ENCODE peak calls at places on chromosomes 13 and 19, in five cellular contexts. P, J, F, E and I are unnamed samples.

GRCh38 chr19:19285723-19286122 is 12.6 kb upstream of the TM6SF2 start:
- DNase-seq in F (no peak), P (no peak), J (no peak), E (peak), I (no peak)

GRCh38 chr13:29749401-29750177 is 100.8 kb downstream of the UBL3 start:
- DNase-seq in P (no peak), J (no peak), F (no peak), E (no peak), I (no peak)

GRCh38 chr19:35039881-35040456 is 1.6 kb upstream of the HPN start:
- DNase-seq in J (no peak), E (no peak), F (no peak), P (no peak), I (peak)

GRCh38 chr13:27001705-27002104 is 169.9 kb downstream of the USP12 start:
- DNase-seq in F (no peak), P (no peak), J (no peak), E (no peak), I (no peak)

GRCh38 chr19:34667349-34668076 is 9.4 kb downstream of the SCGB2B2 start:
- DNase-seq in P (no peak), F (no peak), J (no peak), E (no peak), I (peak)

GRCh38 chr19:3073931-3074595 is 11.8 kb upstream of the TLE5 start:
- DNase-seq in P (no peak), E (no peak), F (no peak), J (no peak), I (no peak)

GRCh38 chr13:79637086-79637763 is 156.3 kb downstream of the NDFIP2 start:
- DNase-seq in P (no peak), E (no peak), J (no peak), F (no peak), I (no peak)

GRCh38 chr19:35351441-35352176 is 3.9 kb downstream of the FFAR1 start:
- DNase-seq in F (no peak), J (no peak), P (no peak), E (no peak), I (peak)

GRCh38 chr13:27177852-27178251 is 6.2 kb upstream of the USP12 start:
- DNase-seq in E (no peak), J (no peak), P (no peak), F (no peak), I (no peak)

GRCh38 chr13:103730407-103730806 is 664.2 kb upstream of the SLC10A2 start:
- DNase-seq in F (no peak), J (no peak), E (no peak), P (no peak), I (peak)

GRCh38 chr13:44732503-44733098 is 156.5 kb upstream of the TSC22D1 start:
- DNase-seq in F (no peak), P (no peak), E (peak), J (no peak), I (no peak)

GRCh38 chr13:32857689-32858088 is 158.5 kb upstream of the KL start:
- DNase-seq in F (no peak), E (no peak), P (no peak), J (no peak), I (no peak)

GRCh38 chr13:87855553-87855952 is 184.4 kb downstream of the SLITRK5 start:
- DNase-seq in J (no peak), E (no peak), F (no peak), P (no peak), I (no peak)

GRCh38 chr13:78426183-78426582 is 177.2 kb downstream of the POU4F1 start:
- DNase-seq in E (no peak), F (no peak), J (no peak), P (no peak), I (no peak)

GRCh38 chr19:23294141-23294540 is 43.9 kb upstream of the ZNF724 start:
- DNase-seq in E (no peak), P (no peak), F (no peak), J (no peak), I (no peak)

GRCh38 chr13:32713397-32713796 is 127.1 kb downstream of the PDS5B start:
- DNase-seq in J (no peak), P (no peak), F (no peak), E (no peak), I (no peak)

GRCh38 chr19:45468803-45469131 is 971 bp downstream of the FOSB start:
- DNase-seq in E (no peak), J (no peak), F (no peak), P (no peak), I (peak)

GRCh38 chr13:112839347-112840105 is 129.5 kb upstream of the MCF2L start:
- DNase-seq in F (no peak), J (peak), E (no peak), P (no peak), I (no peak)

GRCh38 chr13:25468330-25469178 is 96.8 kb downstream of the ATP8A2 start:
- DNase-seq in F (peak), P (no peak), J (no peak), E (peak), I (peak)

GRCh38 chr13:45082964-45083363 is 37.3 kb upstream of the GTF2F2 start:
- DNase-seq in J (peak), E (no peak), P (no peak), F (no peak), I (no peak)

GRCh38 chr13:44561352-44561751 is 14.8 kb downstream of the TSC22D1 start:
- DNase-seq in E (peak), J (no peak), P (no peak), F (no peak), I (no peak)

GRCh38 chr13:110232756-110233155 is 74.2 kb downstream of the COL4A1 start:
- DNase-seq in J (no peak), P (no peak), F (no peak), E (no peak), I (no peak)
- H3K4me3 ChIP-seq in J (no peak), P (no peak), F (no peak), E (no peak), I (no peak)

GRCh38 chr13:100646871-100647270 is 27.7 kb downstream of the TMTC4 start:
- DNase-seq in E (no peak), J (no peak), F (no peak), P (no peak), I (no peak)

GRCh38 chr13:100648354-100648753 is 26.2 kb downstream of the TMTC4 start:
- DNase-seq in J (no peak), P (no peak), F (no peak), E (no peak), I (no peak)

GRCh38 chr13:100645382-100645781 is 29.2 kb downstream of the TMTC4 start:
- DNase-seq in E (no peak), J (no peak), P (no peak), F (no peak), I (no peak)

GRCh38 chr13:100646030-100646673 is 28.4 kb downstream of the TMTC4 start:
- DNase-seq in J (no peak), P (no peak), E (peak), F (no peak), I (no peak)

GRCh38 chr13:100644328-100644727 is 30.3 kb downstream of the TMTC4 start:
- DNase-seq in F (no peak), E (no peak), J (no peak), P (no peak), I (no peak)
- H3K4me3 ChIP-seq in F (no peak), E (no peak), J (no peak), P (no peak), I (no peak)

GRCh38 chr13:108326318-108326717 is 56.8 kb downstream of the TNFSF13B start:
- DNase-seq in J (no peak), F (no peak), E (peak), P (no peak), I (no peak)

GRCh38 chr13:108325863-108326262 is 56.3 kb downstream of the TNFSF13B start:
- DNase-seq in E (no peak), J (no peak), F (no peak), P (no peak), I (no peak)

DNA sequence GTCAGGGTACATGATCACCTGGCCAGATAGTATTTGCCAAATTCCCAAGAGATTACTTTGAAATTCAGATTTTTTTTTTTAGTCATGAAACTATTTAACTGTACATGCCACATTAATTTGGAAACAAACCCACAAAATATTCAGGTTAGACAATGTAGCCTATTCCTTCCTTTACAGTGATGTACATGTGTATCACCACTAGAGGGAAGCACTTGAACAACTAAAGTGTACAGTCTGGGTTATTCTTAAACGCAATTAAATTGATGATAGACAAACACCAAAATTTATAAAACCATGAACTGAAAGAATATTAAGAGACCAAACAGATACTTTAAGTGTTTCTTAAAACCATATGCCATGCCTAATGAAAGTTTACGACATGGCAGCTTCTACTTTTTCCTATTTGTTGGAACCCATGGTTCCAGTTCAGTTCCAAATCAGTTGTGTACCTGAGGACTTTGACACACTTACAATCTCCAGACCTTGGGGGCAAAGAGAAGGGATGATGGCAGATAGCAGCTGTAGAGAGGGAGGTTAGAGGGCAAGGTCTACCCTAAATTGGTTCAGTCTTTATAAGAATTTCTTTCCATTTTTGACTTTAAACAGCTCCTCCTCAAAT is 52.8 kb downstream of the TNFSF13B start:
- DNase-seq in P (peak), J (no peak), E (peak), F (peak), I (no peak)
- H3K4me3 ChIP-seq in P (no peak), J (no peak), E (no peak), F (no peak), I (no peak)

GRCh38 chr13:99990045-99990977 is 8.7 kb downstream of the ZIC2 start:
- DNase-seq in P (no peak), F (peak), E (no peak), J (no peak), I (no peak)
- H3K4me3 ChIP-seq in P (no peak), F (peak), E (no peak), J (no peak), I (no peak)

GRCh38 chr19:29879655-29879974 is 62.4 kb upstream of the URI1 start:
- DNase-seq in F (no peak), E (no peak), J (no peak), P (no peak), I (no peak)
- H3K4me3 ChIP-seq in F (no peak), E (no peak), J (peak), P (no peak), I (no peak)

GRCh38 chr19:1421218-1421957 is 14.0 kb downstream of the DAZAP1 start:
- DNase-seq in P (no peak), F (no peak), E (no peak), J (no peak), I (no peak)
- H3K4me3 ChIP-seq in P (no peak), F (peak), E (no peak), J (no peak), I (no peak)

DNA sequence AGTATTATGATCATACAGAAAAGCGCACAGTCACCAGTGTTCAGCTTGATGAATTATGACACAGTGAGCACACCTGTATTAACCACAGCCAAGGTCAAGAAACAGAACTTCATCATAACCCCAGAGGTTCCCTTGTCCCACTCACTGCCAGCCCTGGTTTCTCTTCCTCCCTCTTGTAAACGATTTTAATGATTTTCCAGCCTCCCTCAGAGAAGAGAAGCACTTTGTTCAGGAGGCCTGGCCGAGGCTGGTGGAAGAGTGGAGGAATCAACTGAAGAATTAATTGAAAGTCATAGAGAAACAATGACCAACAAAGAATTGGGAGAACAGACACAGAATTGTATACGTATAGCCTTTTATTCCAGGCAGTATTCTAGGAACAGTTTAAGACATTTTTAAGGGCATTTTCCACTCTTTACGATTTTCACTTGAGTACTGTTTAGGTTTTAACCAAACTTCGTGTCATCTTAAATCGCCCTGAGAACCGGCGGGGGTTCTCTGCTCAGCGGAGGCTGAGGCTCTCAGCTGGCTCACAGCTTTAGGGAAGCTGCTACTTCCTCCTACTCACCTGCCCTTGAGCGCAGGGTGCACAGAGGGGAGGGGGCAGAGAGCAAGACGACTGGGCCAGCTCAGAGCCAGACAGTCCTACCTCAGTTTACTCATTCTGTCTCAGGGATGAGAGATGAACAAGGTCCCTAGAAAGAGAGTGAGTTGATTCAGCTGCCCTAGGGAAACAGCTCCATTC is 108.6 kb downstream of the AKAP11 start:
- DNase-seq in E (no peak), F (no peak), J (no peak), P (no peak), I (no peak)
- H3K4me3 ChIP-seq in E (no peak), F (peak), J (no peak), P (no peak), I (no peak)

GRCh38 chr19:16361254-16361653 is 36.6 kb downstream of the KLF2 start:
- DNase-seq in P (no peak), J (no peak), F (no peak), E (no peak), I (no peak)
- H3K4me3 ChIP-seq in P (no peak), J (no peak), F (no peak), E (no peak), I (no peak)

GRCh38 chr19:48870048-48870447 is 1.6 kb upstream of the PLEKHA4 start:
- DNase-seq in E (no peak), J (no peak), P (no peak), F (no peak), I (no peak)

GRCh38 chr19:48872884-48873475 is 759 bp downstream of the PPP1R15A start:
- DNase-seq in E (peak), F (peak), P (peak), J (peak), I (peak)

GRCh38 chr19:48872182-48872883 is at the start of gene PPP1R15A:
- DNase-seq in J (peak), F (peak), P (peak), E (peak), I (peak)

GRCh38 chr19:48874309-48875135 is 2.3 kb downstream of the PPP1R15A start:
- DNase-seq in J (no peak), E (no peak), P (peak), F (no peak), I (peak)

GRCh38 chr19:48873476-48874308 is 1.5 kb downstream of the PPP1R15A start:
- DNase-seq in E (no peak), F (no peak), P (no peak), J (no peak), I (no peak)
- H3K4me3 ChIP-seq in E (peak), F (peak), P (peak), J (peak), I (peak)

DNA sequence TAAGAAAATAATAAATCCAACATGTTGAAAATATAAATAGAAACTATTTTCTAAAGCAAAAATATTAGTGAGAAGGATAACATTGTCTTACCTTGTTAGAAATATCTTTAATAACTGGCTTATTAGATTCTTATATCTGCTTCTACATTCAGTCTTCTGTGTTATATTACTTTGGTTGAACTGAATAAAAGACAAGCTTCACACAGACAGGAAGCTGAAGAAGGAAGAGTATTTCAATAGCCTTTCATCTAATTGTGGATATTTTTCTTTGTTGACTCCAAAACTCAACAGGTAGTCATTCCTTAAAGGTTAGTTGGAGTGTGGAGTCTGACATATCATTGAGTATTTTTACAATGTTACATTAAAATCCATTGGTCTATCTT is 10.9 kb downstream of the SETDB2 start:
- DNase-seq in P (no peak), E (no peak), J (no peak), F (no peak), I (no peak)
- H3K4me3 ChIP-seq in P (no peak), E (no peak), J (no peak), F (no peak), I (no peak)